ENCODE peak calls at places on chromosomes 4 and X, in six cellular contexts. A is GM12892, J is transverse colon, C is HepG2, O is upper lobe of left lung, H is stomach. D is an unnamed sample.

GRCh38 chr4:26178874-26179273 is 141.9 kb upstream of the RBPJ start:
- DNase-seq in A (no peak), J (peak), C (no peak), O (no peak), H (no peak), D (no peak)

GRCh38 chrX:67734111-67734753 is 190.4 kb downstream of the AR start:
- DNase-seq in A (no peak), J (no peak), C (no peak), O (no peak), H (no peak), D (no peak)

GRCh38 chrX:39170432-39170831 is 369.2 kb downstream of the MID1IP1 start:
- DNase-seq in A (no peak), J (no peak), C (no peak), O (no peak), H (no peak), D (no peak)

GRCh38 chrX:120147537-120147936 is 10.9 kb upstream of the RHOXF2 start:
- DNase-seq in A (no peak), J (no peak), C (no peak), O (no peak), H (no peak), D (no peak)

GRCh38 chrX:47915886-47916493 is 79.3 kb downstream of the ZNF81 start:
- DNase-seq in A (no peak), J (no peak), C (no peak), O (no peak), H (no peak), D (no peak)

GRCh38 chr4:106160560-106160959 is 155.4 kb downstream of the TBCK start:
- DNase-seq in A (no peak), J (no peak), C (no peak), O (no peak), H (no peak), D (no peak)

GRCh38 chr4:55925235-55925634 is 23.5 kb upstream of the CEP135 start:
- DNase-seq in A (no peak), J (no peak), C (no peak), O (no peak), H (no peak), D (no peak)

GRCh38 chrX:133984857-133985163 is 584 bp downstream of the GPC3 start:
- DNase-seq in A (no peak), J (no peak), C (no peak), O (no peak), H (no peak), D (peak)

GRCh38 chr4:137648531-137648930 is 116.2 kb upstream of the PCDH18 start:
- DNase-seq in A (no peak), J (no peak), C (no peak), O (no peak), H (no peak), D (no peak)

GRCh38 chr4:83490876-83491450 is 6.1 kb upstream of the ABRAXAS1 start:
- DNase-seq in A (no peak), J (no peak), C (peak), O (no peak), H (no peak), D (no peak)

GRCh38 chrX:2383735-2384134 is 117.0 kb downstream of the DHRSX start:
- DNase-seq in A (no peak), J (peak), C (no peak), O (no peak), H (peak), D (no peak)

GRCh38 chr4:94828882-94829281 is 71.1 kb downstream of the BMPR1B start:
- DNase-seq in A (no peak), J (no peak), C (no peak), O (no peak), H (no peak), D (no peak)

GRCh38 chr4:54941994-54942552 is 183.3 kb downstream of the KDR start:
- DNase-seq in A (no peak), J (no peak), C (no peak), O (no peak), H (no peak), D (peak)

GRCh38 chrX:642436-643210 is 12.0 kb downstream of the SHOX start:
- DNase-seq in A (no peak), J (no peak), C (no peak), O (peak), H (peak), D (no peak)

GRCh38 chrX:48560681-48561080 is 13.6 kb upstream of the RBM3 start:
- DNase-seq in A (no peak), J (no peak), C (no peak), O (peak), H (no peak), D (no peak)

GRCh38 chr4:78726575-78726974 is 49.6 kb upstream of the BMP2K start:
- DNase-seq in A (no peak), J (no peak), C (no peak), O (no peak), H (no peak), D (no peak)
- TF ChIP-seq POLR2AphosphoS5 in A (no peak), J (no peak), C (no peak), O (no peak), H (no peak), D (no peak)

GRCh38 chr4:123397276-123398150 is 918 bp downstream of the SPRY1 start:
- DNase-seq in A (no peak), J (peak), C (peak), O (peak), H (peak), D (peak)
- TF ChIP-seq POLR2A in A (no peak), J (no peak), C (peak), O (no peak), H (no peak), D (no peak)

GRCh38 chr4:145808021-145808650 is 128.2 kb downstream of the C4orf51 start:
- DNase-seq in A (no peak), J (no peak), C (peak), O (no peak), H (no peak), D (no peak)
- TF ChIP-seq POLR2AphosphoS5 in A (no peak), J (no peak), C (no peak), O (no peak), H (no peak), D (no peak)

GRCh38 chrX:16125520-16126149 is 2.3 kb downstream of the GRPR start:
- DNase-seq in A (no peak), J (no peak), C (no peak), O (no peak), H (no peak), D (no peak)
- TF ChIP-seq POLR2A in A (no peak), J (no peak), C (no peak), O (no peak), H (no peak), D (no peak)

GRCh38 chr4:87855540-87855939 is 22.8 kb downstream of the MEPE start:
- DNase-seq in A (no peak), J (no peak), C (no peak), O (peak), H (no peak), D (no peak)
- TF ChIP-seq POLR2AphosphoS5 in A (no peak), J (no peak), C (no peak), O (no peak), H (no peak), D (no peak)

DNA sequence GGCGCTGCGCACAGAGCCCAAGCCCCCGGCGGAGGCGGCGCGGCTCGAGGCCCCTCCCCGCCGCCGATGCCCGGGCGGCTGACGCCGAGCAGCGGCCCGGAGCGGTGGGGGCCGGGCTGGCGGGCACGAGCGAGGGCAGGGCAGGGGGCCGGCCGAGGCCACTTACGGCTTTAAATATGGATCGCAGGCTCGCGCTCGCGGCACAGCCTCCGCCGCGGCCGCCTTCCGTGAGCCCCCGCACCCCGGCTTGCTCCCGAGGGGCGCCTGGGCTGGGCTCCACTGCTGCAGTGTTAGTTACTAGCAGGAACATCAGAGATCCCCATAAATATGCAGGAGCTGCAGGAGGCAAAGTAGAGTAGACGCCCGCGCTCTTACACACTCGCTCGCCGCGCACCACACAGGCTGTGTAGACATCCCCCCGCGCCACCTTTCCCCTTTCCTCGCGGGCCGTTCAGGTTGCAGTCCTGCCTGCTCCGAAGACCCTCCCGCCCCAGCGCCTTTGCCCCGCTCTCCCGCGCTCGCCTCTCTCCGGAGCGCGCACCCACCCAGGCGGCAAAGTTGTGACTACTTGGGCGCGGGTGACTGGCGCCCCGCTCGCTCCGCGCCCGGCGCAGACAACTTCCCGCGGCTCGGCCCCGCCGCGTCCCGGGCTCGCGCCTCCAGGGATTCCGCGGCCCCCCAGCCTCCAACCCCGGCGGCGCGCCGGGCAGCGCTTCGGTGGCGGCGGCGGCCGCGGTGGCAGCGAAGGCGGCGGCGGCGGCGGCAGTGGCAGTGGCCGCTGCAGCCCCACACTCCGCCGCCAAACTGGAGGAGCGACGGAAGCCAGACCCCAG is 152.0 kb upstream of the SLC4A4 start:
- DNase-seq in A (peak), J (peak), C (no peak), O (peak), H (peak), D (peak)
- TF ChIP-seq POLR2A in A (no peak), J (peak), C (no peak), O (peak), H (no peak), D (no peak)

GRCh38 chr4:173270312-173271027 is 63.7 kb downstream of the HMGB2 start:
- DNase-seq in A (no peak), J (no peak), C (no peak), O (no peak), H (no peak), D (no peak)
- TF ChIP-seq POLR2AphosphoS5 in A (no peak), J (no peak), C (no peak), O (no peak), H (no peak), D (no peak)

DNA sequence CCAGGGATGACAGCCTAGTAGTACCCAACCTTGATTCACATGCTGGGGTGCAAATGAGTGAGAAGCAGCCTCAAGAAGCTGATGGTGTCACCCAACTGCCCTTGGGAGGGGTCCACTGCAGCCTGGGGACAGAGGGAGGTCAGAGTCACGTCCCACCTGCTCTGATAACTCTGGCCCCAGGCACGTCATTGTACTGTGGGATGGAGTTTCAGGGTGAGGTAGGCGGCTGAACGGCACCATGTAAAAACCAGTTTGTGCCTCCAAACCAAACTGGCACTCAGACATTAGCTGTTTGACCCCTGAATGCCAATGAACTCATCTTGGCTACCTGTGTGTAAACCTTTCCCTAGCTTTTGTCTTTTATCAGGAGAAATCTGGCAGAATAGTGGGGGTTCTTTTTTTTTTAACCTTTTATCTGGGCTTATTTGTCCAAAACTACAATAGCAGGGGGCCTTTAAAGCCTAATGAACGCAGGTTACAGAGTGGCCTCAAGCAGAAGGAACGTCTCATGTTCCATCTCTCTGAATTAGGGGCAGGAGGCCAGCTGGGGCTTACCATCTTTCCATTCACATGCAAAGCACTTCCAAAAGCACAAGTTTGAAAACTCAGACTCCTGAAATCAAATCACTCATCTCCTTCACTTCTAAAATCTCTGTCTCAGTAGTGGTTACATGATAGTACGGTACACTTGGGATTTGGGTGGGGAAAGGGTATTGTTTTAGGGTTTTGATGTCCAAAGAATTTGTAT is 89.4 kb downstream of the IRF2 start:
- DNase-seq in A (no peak), J (no peak), C (no peak), O (no peak), H (no peak), D (no peak)
- TF ChIP-seq POLR2A in A (no peak), J (no peak), C (peak), O (no peak), H (no peak), D (no peak)

DNA sequence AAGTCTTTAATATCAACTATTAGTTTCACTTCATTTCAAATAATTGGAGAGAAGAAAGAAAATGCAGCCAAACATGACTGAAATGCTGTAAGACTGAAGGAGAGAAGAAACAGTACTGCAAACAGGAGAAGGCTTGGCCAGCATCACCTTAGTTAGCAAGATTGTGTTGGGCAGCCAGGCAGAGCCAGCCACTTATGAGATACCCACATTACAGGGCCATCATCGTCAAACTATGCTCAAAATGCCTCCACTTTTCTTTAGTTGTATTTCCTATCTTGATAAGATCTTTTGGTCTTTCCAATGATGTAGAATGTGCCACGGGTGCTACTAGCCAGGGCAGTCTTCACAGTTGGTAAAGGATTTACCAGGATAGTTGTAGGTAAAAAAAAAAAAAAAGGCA is 10.9 kb upstream of the IRF2 start:
- DNase-seq in A (no peak), J (no peak), C (no peak), O (no peak), H (no peak), D (no peak)
- TF ChIP-seq POLR2AphosphoS5 in A (no peak), J (no peak), C (no peak), O (no peak), H (no peak), D (no peak)